ENCODE peak calls at places on chromosomes 1 and 21, in eight cellular contexts. O is fibroblast of lung; Q is stimulated activated naive B cell treated with anti-CD40 and anti-IgM and Interleukin-4, amounts not matched to agents 10 μg/mL and 1 μg/mL and 100 μg/mL, for 72 hours; R is memory B cell; B is AG04450; U is HCEC 1CT; H is HEK293T; W is hepatic stellate cell. V is an unnamed sample.
A peak's percentile ranks its signal among the peaks of the same experiment; 100 is the strongest.

GRCh38 chr1:153649137-153649866 is 9.2 kb upstream of the SNAPIN start:
- DNase-seq in O (no peak), Q (no peak), R (no peak), B (no peak), U (no peak), H (no peak), W (no peak), V (no peak)

GRCh38 chr21:14900611-14901010 is 164.2 kb downstream of the NRIP1 start:
- DNase-seq in O (peak; percentile 22), Q (no peak), R (no peak), B (no peak), U (peak; percentile 41), H (no peak), W (peak; percentile 32), V (no peak)

GRCh38 chr1:39898648-39899603 is 2.8 kb downstream of the MYCL start:
- DNase-seq in O (peak; percentile 66), Q (no peak), R (no peak), B (no peak), U (peak; percentile 43), H (peak; percentile 88), W (peak; percentile 76), V (no peak)

GRCh38 chr1:35884934-35885333 is 1.9 kb downstream of the AGO1 start:
- DNase-seq in O (no peak), Q (no peak), R (no peak), B (no peak), U (no peak), H (no peak), W (no peak), V (no peak)

GRCh38 chr1:230335861-230336549 is 90.1 kb downstream of the PGBD5 start:
- DNase-seq in O (peak; percentile 20), Q (no peak), R (no peak), B (peak; percentile 30), U (no peak), H (no peak), W (no peak), V (no peak)

GRCh38 chr1:246607466-246607865 is 41.2 kb downstream of the CNST start:
- DNase-seq in O (no peak), Q (no peak), R (no peak), B (no peak), U (no peak), H (no peak), W (no peak), V (peak; percentile 77)

GRCh38 chr1:234990328-234990675 is 138.3 kb downstream of the TOMM20 start:
- DNase-seq in O (no peak), Q (no peak), R (no peak), B (no peak), U (no peak), H (no peak), W (no peak), V (no peak)

GRCh38 chr1:15206418-15207030 is 40.5 kb upstream of the FHAD1 start:
- DNase-seq in O (no peak), Q (no peak), R (no peak), B (peak; percentile 18), U (no peak), H (no peak), W (no peak), V (no peak)

GRCh38 chr21:32687946-32688345 is 39.9 kb downstream of the SYNJ1 start:
- DNase-seq in O (no peak), Q (no peak), R (no peak), B (no peak), U (no peak), H (no peak), W (no peak), V (no peak)

GRCh38 chr1:96544831-96545221 is 176.8 kb upstream of the PTBP2 start:
- DNase-seq in O (no peak), Q (no peak), R (no peak), B (no peak), U (no peak), H (no peak), W (no peak), V (no peak)

GRCh38 chr1:4702927-4703326 is 48.5 kb downstream of the AJAP1 start:
- DNase-seq in O (no peak), Q (no peak), R (no peak), B (no peak), U (no peak), H (no peak), W (no peak), V (no peak)

GRCh38 chr1:10615932-10616671 is 141.4 kb downstream of the PEX14 start:
- DNase-seq in O (no peak), Q (no peak), R (no peak), B (no peak), U (no peak), H (no peak), W (no peak), V (no peak)

GRCh38 chr1:238675241-238675640 is 711.1 kb upstream of the CHRM3 start:
- DNase-seq in O (no peak), Q (no peak), R (no peak), B (no peak), U (no peak), H (no peak), W (no peak), V (no peak)

GRCh38 chr1:43764581-43764980 is 57.2 kb downstream of the ST3GAL3 start:
- DNase-seq in O (no peak), Q (no peak), R (no peak), B (no peak), U (no peak), H (no peak), W (no peak), V (no peak)

GRCh38 chr21:16195476-16195875 is 465.7 kb downstream of the USP25 start:
- DNase-seq in O (peak; percentile 86), Q (no peak), R (no peak), B (peak; percentile 13), U (no peak), H (no peak), W (no peak), V (no peak)

GRCh38 chr1:21631944-21632887 is 36.9 kb downstream of the RAP1GAP start:
- DNase-seq in O (no peak), Q (no peak), R (no peak), B (no peak), U (no peak), H (no peak), W (no peak), V (no peak)

V was measured in CD14-positive monocyte.